ENCODE peak calls at places on chromosomes 6 and 20, in seven cellular contexts. Y is DMS153; D is activated naive CD4-positive, alpha-beta T cell treated with anti-CD3 and anti-CD28 coated beads, Interleukin-2, amount 10 ng/mL, durations not matched to agents 7 days and 5 days; J is BE2C; A is astrocyte of the spinal cord; F is cardiac muscle cell; K is MV-4-11. X is an unnamed sample.
A peak's percentile ranks its signal among the peaks of the same experiment; 100 is the strongest.

GRCh38 chr6:34275128-34275804 is 26.5 kb upstream of the SMIM29 start:
- DNase-seq in Y (no peak), D (no peak), J (no peak), A (no peak), F (no peak), K (no peak), X (no peak)

GRCh38 chr6:33633462-33634158 is 12.5 kb downstream of the ITPR3 start:
- DNase-seq in Y (no peak), D (peak; percentile 77), J (peak; percentile 68), A (peak; percentile 54), F (peak; percentile 66), K (peak; percentile 14), X (peak; percentile 41)

GRCh38 chr6:131949615-131949908 is 1.6 kb downstream of the CCN2 start:
- DNase-seq in Y (no peak), D (no peak), J (no peak), A (no peak), F (no peak), K (no peak), X (no peak)

GRCh38 chr20:8360035-8360434 is 228.0 kb downstream of the PLCB1 start:
- DNase-seq in Y (no peak), D (no peak), J (no peak), A (no peak), F (no peak), K (no peak), X (no peak)

GRCh38 chr20:39874049-39874893 is 814.8 kb downstream of the MAFB start:
- DNase-seq in Y (peak; percentile 70), D (peak; percentile 35), J (peak; percentile 87), A (peak; percentile 83), F (peak; percentile 81), K (peak; percentile 61), X (peak; percentile 63)

GRCh38 chr20:53598140-53599038 is 4.8 kb upstream of the ZNF217 start:
- DNase-seq in Y (no peak), D (peak; percentile 42), J (no peak), A (no peak), F (no peak), K (no peak), X (no peak)

GRCh38 chr20:37119356-37120036 is 23.7 kb upstream of the RBL1 start:
- DNase-seq in Y (no peak), D (no peak), J (no peak), A (no peak), F (no peak), K (no peak), X (no peak)

GRCh38 chr6:126947070-126947469 is 171.4 kb upstream of the RSPO3 start:
- DNase-seq in Y (no peak), D (no peak), J (no peak), A (no peak), F (no peak), K (no peak), X (no peak)

GRCh38 chr6:36120979-36121706 is 9.2 kb upstream of the MAPK13 start:
- DNase-seq in Y (no peak), D (peak; percentile 81), J (no peak), A (no peak), F (no peak), K (peak; percentile 66), X (peak; percentile 56)

GRCh38 chr20:33015700-33016580 is 8.4 kb downstream of the BPIFB2 start:
- DNase-seq in Y (no peak), D (no peak), J (no peak), A (no peak), F (no peak), K (no peak), X (no peak)

GRCh38 chr20:21090738-21091120 is 15.4 kb downstream of the LINC00237 start:
- DNase-seq in Y (peak; percentile 43), D (no peak), J (no peak), A (no peak), F (no peak), K (no peak), X (no peak)

GRCh38 chr6:128097019-128097418 is 196.2 kb upstream of the THEMIS start:
- DNase-seq in Y (no peak), D (no peak), J (no peak), A (no peak), F (no peak), K (no peak), X (no peak)

GRCh38 chr20:58406422-58407001 is 17.5 kb downstream of the VAPB start:
- DNase-seq in Y (no peak), D (no peak), J (no peak), A (no peak), F (no peak), K (no peak), X (no peak)

GRCh38 chr6:11772109-11772830 is 6.3 kb downstream of the ADTRP start:
- DNase-seq in Y (no peak), D (no peak), J (no peak), A (peak; percentile 97), F (no peak), K (peak; percentile 70), X (no peak)